ENCODE peak calls at places on chromosomes 11 and 22, in nine cellular contexts. M, A, R, K, D, W, U, I and Z are unnamed samples.

GRCh38 chr11:1830500-1831223 is 4.1 kb upstream of the SYT8 start:
- DNase-seq in M (no peak), A (no peak), R (no peak), K (no peak), D (no peak), W (no peak), U (no peak), I (no peak), Z (no peak)

GRCh38 chr22:19431641-19432091 is at the start of gene HIRA:
- DNase-seq in M (peak), A (peak), R (peak), K (peak), D (peak), W (peak), U (peak), I (no peak), Z (peak)

GRCh38 chr22:37253164-37253660 is 9.1 kb upstream of the RAC2 start:
- DNase-seq in M (no peak), A (no peak), R (no peak), K (no peak), D (no peak), W (no peak), U (peak), I (no peak), Z (no peak)

GRCh38 chr11:79236541-79236971 is 204.3 kb downstream of the TENM4 start:
- DNase-seq in M (peak), A (peak), R (peak), K (no peak), D (no peak), W (no peak), U (no peak), I (no peak), Z (peak)

GRCh38 chr11:121035169-121035755 is 11.4 kb downstream of the TBCEL start:
- DNase-seq in M (no peak), A (peak), R (no peak), K (no peak), D (no peak), W (no peak), U (no peak), I (no peak), Z (no peak)

GRCh38 chr11:17547051-17547577 is at the start of gene OTOG:
- DNase-seq in M (peak), A (no peak), R (no peak), K (no peak), D (no peak), W (no peak), U (no peak), I (no peak), Z (no peak)

GRCh38 chr11:58576792-58577440 is 1.3 kb upstream of the LPXN start:
- DNase-seq in M (peak), A (peak), R (peak), K (no peak), D (peak), W (no peak), U (peak), I (no peak), Z (peak)

GRCh38 chr22:37501610-37502341 is 15.6 kb upstream of the MFNG start:
- DNase-seq in M (peak), A (peak), R (peak), K (peak), D (no peak), W (peak), U (peak), I (no peak), Z (peak)

GRCh38 chr11:12499071-12499470 is 121.7 kb downstream of the PARVA start:
- DNase-seq in M (no peak), A (no peak), R (no peak), K (no peak), D (no peak), W (no peak), U (no peak), I (no peak), Z (no peak)

GRCh38 chr11:118649941-118650340 is 29.5 kb downstream of the TREH start:
- DNase-seq in M (no peak), A (no peak), R (no peak), K (no peak), D (no peak), W (no peak), U (no peak), I (no peak), Z (no peak)

GRCh38 chr11:75856912-75857311 is 41.9 kb downstream of the UVRAG start:
- DNase-seq in M (no peak), A (no peak), R (no peak), K (no peak), D (no peak), W (no peak), U (no peak), I (no peak), Z (no peak)

GRCh38 chr22:50561401-50562074 is 1.2 kb downstream of the SYCE3 start:
- DNase-seq in M (no peak), A (no peak), R (no peak), K (no peak), D (peak), W (no peak), U (no peak), I (no peak), Z (no peak)

GRCh38 chr11:113634940-113635575 is 71.0 kb downstream of the TMPRSS5 start:
- DNase-seq in M (peak), A (no peak), R (no peak), K (no peak), D (no peak), W (no peak), U (no peak), I (no peak), Z (no peak)

GRCh38 chr22:47391169-47392053 is 629.0 kb downstream of the TBC1D22A start:
- DNase-seq in M (no peak), A (no peak), R (no peak), K (no peak), D (peak), W (no peak), U (no peak), I (no peak), Z (no peak)

GRCh38 chr11:97732011-97732632 is 1288.6 kb upstream of the CNTN5 start:
- DNase-seq in M (peak), A (no peak), R (no peak), K (no peak), D (no peak), W (no peak), U (no peak), I (no peak), Z (no peak)

GRCh38 chr11:77071671-77072605 is 5.2 kb downstream of the CAPN5 start:
- DNase-seq in M (peak), A (peak), R (peak), K (no peak), D (peak), W (peak), U (peak), I (no peak), Z (peak)

GRCh38 chr11:77069336-77069968 is 2.7 kb downstream of the CAPN5 start:
- DNase-seq in M (no peak), A (no peak), R (no peak), K (no peak), D (peak), W (no peak), U (no peak), I (no peak), Z (no peak)

GRCh38 chr11:77069969-77070582 is 3.3 kb downstream of the CAPN5 start:
- DNase-seq in M (no peak), A (no peak), R (no peak), K (no peak), D (no peak), W (no peak), U (no peak), I (no peak), Z (no peak)

GRCh38 chr11:77072851-77073327 is 6.1 kb downstream of the CAPN5 start:
- DNase-seq in M (no peak), A (no peak), R (no peak), K (no peak), D (no peak), W (no peak), U (no peak), I (no peak), Z (no peak)

DNA sequence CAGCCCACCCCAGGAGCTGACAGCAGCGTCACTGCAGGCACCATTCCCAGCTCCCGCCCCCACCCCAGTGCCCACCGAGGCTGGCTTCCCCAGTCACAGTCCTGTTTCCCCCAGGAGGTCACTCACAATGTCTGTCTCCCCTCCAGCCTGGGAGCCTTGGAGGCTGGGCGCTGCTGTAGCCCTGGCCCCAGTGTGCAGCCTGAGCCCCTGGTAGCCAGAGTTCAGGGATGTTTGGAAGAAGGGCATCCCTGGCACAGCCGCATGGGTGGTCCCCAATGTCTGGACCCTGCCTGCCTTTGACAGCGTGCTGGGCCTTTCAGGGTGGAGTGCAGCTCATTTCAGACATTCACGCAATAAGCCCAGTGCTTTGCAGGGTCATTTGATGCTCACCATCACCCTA is 4.3 kb downstream of the CAPN5 start:
- DNase-seq in M (no peak), A (no peak), R (no peak), K (no peak), D (peak), W (no peak), U (no peak), I (no peak), Z (no peak)
- TF ChIP-seq CTCF in M (no peak), A (no peak), R (no peak), K (no peak), D (no peak), W (no peak), U (no peak), I (no peak), Z (no peak)

GRCh38 chr11:63608353-63609345 is 5.6 kb downstream of the PLAAT3 start:
- DNase-seq in M (peak), A (peak), R (peak), K (no peak), D (peak), W (no peak), U (no peak), I (no peak), Z (peak)
- H3K4me3 ChIP-seq in M (no peak), A (no peak), R (no peak), K (no peak), D (no peak), W (no peak), U (no peak), I (no peak), Z (no peak)

GRCh38 chr11:44532809-44533208 is 32.7 kb upstream of the CD82 start:
- DNase-seq in M (no peak), A (no peak), R (no peak), K (no peak), D (no peak), W (no peak), U (no peak), I (no peak), Z (no peak)

GRCh38 chr11:44531636-44532035 is 33.8 kb upstream of the CD82 start:
- DNase-seq in M (no peak), A (no peak), R (no peak), K (no peak), D (no peak), W (no peak), U (no peak), I (no peak), Z (no peak)

GRCh38 chr11:44536779-44537516 is 28.5 kb upstream of the CD82 start:
- DNase-seq in M (no peak), A (no peak), R (no peak), K (no peak), D (no peak), W (no peak), U (no peak), I (no peak), Z (no peak)

GRCh38 chr11:44535201-44535980 is 30.1 kb upstream of the CD82 start:
- DNase-seq in M (no peak), A (no peak), R (no peak), K (no peak), D (no peak), W (no peak), U (no peak), I (no peak), Z (no peak)

DNA sequence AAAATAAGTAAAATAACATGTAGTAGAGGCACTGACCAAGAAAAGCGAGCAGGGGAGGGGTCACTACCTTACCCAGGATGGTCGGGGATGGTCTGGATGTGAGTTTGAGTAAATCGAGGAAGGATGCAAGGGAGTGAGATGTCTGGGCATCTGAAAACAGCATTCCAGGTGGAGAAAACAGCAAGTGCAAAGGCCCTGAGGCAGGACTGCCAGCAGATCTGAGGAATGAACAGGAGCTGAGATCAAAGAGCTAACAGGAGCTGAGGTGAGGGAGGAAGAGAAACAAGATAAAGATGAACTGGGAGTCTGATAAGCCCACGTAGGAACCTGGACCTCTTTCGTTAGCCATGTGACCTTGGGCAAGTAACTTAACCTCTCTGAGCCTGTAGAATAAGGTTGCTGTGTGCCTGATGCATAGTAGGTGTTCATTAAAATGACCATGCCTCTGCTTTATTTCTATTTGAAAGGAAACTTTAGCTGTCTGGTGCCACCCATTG is 31.2 kb upstream of the CD82 start:
- DNase-seq in M (no peak), A (no peak), R (no peak), K (no peak), D (no peak), W (no peak), U (no peak), I (no peak), Z (no peak)
- TF ChIP-seq CTCF in M (no peak), A (no peak), R (no peak), K (no peak), D (no peak), W (no peak), U (no peak), I (no peak), Z (no peak)

GRCh38 chr11:57458060-57458409 is 2.3 kb upstream of the RTN4RL2 start:
- DNase-seq in M (no peak), A (no peak), R (no peak), K (no peak), D (no peak), W (no peak), U (no peak), I (no peak), Z (no peak)
- H3K4me3 ChIP-seq in M (no peak), A (no peak), R (no peak), K (peak), D (peak), W (peak), U (no peak), I (peak), Z (no peak)

DNA sequence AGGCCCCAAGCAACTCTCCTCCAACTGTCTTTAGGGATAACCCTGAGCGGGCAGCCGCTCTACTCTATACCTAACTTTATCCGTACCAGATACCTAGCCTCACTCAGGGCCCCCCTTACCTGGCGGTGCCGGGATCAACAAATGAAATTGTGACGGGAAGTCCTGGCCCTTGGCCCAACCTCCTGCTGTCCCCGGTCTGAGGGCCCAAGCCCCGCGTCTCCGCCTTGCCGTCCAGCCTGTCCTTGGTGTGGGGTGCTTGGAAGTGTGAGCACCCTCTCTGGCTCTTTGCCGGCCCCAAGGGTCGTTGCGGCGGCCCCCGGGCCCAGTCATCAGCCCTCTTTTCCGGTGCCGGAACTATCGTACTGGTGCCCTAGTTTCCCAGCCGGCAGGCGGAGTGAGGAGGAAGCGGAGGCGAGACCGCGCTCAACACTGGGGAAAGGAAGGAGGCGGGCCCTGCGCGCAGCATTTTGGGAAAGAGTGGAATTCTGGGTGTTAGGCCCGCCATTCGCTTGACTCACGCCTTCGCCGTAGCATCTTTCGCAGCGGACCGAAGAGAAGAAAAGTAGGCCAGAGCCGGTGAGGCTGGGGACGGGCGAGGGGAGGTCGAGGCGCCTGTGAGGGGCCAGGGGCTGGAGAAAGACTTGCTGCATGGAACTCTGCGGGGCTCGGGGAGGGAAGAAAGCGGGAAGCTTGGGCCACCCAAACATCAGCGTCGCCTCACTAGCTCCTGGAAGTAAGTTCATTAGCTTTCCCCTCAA is at the start of gene SNRPD3:
- DNase-seq in M (peak), A (peak), R (peak), K (peak), D (peak), W (peak), U (peak), I (peak), Z (peak)
- TF ChIP-seq CTCF in M (peak), A (no peak), R (no peak), K (peak), D (no peak), W (peak), U (no peak), I (peak), Z (no peak)